ENCODE peak calls at places on chromosomes 6 and 20, in seven cellular contexts. One of them, this sample, is unnamed.

GRCh38 chr6:88958842-88959241 is 4.6 kb downstream of the RNGTT start:
- DNase-seq in keratinocyte: no peak
- DNase-seq in cardiac fibroblast: no peak
- DNase-seq in glutamatergic neuron: no peak
- DNase-seq in WTC11: no peak
- DNase-seq in BJ: no peak
- DNase-seq in psoas muscle: no peak
- DNase-seq in this sample: no peak

GRCh38 chr6:4139272-4139671 is 3.9 kb upstream of the ECI2 start:
- DNase-seq in keratinocyte: no peak
- DNase-seq in cardiac fibroblast: no peak
- DNase-seq in glutamatergic neuron: no peak
- DNase-seq in WTC11: no peak
- DNase-seq in BJ: no peak
- DNase-seq in psoas muscle: no peak
- DNase-seq in this sample: no peak

GRCh38 chr6:6966127-6966526 is 141.6 kb upstream of the RREB1 start:
- DNase-seq in keratinocyte: no peak
- DNase-seq in cardiac fibroblast: peak; percentile 7
- DNase-seq in glutamatergic neuron: no peak
- DNase-seq in WTC11: no peak
- DNase-seq in BJ: no peak
- DNase-seq in psoas muscle: no peak
- DNase-seq in this sample: no peak

GRCh38 chr6:209432-210103 is 82.7 kb upstream of the DUSP22 start:
- DNase-seq in keratinocyte: no peak
- DNase-seq in cardiac fibroblast: no peak
- DNase-seq in glutamatergic neuron: no peak
- DNase-seq in WTC11: no peak
- DNase-seq in BJ: no peak
- DNase-seq in psoas muscle: no peak
- DNase-seq in this sample: no peak

GRCh38 chr6:143427109-143427817 is 23.2 kb downstream of the ADAT2 start:
- DNase-seq in keratinocyte: no peak
- DNase-seq in cardiac fibroblast: peak; percentile 83
- DNase-seq in glutamatergic neuron: peak; percentile 88
- DNase-seq in WTC11: peak; percentile 84
- DNase-seq in BJ: peak; percentile 66
- DNase-seq in psoas muscle: peak; percentile 55
- DNase-seq in this sample: peak; percentile 74

GRCh38 chr6:80335061-80335660 is 228.7 kb downstream of the BCKDHB start:
- DNase-seq in keratinocyte: no peak
- DNase-seq in cardiac fibroblast: peak; percentile 29
- DNase-seq in glutamatergic neuron: no peak
- DNase-seq in WTC11: no peak
- DNase-seq in BJ: no peak
- DNase-seq in psoas muscle: no peak
- DNase-seq in this sample: peak; percentile 11

GRCh38 chr6:136347847-136348246 is 58.2 kb upstream of the BCLAF1 start:
- DNase-seq in keratinocyte: no peak
- DNase-seq in cardiac fibroblast: peak; percentile 10
- DNase-seq in glutamatergic neuron: no peak
- DNase-seq in WTC11: no peak
- DNase-seq in BJ: no peak
- DNase-seq in psoas muscle: no peak
- DNase-seq in this sample: no peak

GRCh38 chr20:53918949-53919361 is 151.4 kb downstream of the BCAS1 start:
- DNase-seq in keratinocyte: no peak
- DNase-seq in cardiac fibroblast: no peak
- DNase-seq in glutamatergic neuron: peak; percentile 59
- DNase-seq in WTC11: peak; percentile 73
- DNase-seq in BJ: no peak
- DNase-seq in psoas muscle: no peak
- DNase-seq in this sample: no peak

GRCh38 chr6:16901777-16902176 is 140.5 kb upstream of the ATXN1 start:
- DNase-seq in keratinocyte: no peak
- DNase-seq in cardiac fibroblast: peak; percentile 69
- DNase-seq in glutamatergic neuron: no peak
- DNase-seq in WTC11: no peak
- DNase-seq in BJ: peak; percentile 16
- DNase-seq in psoas muscle: peak; percentile 52
- DNase-seq in this sample: no peak

GRCh38 chr20:54629632-54630031 is 154.2 kb downstream of the DOK5 start:
- DNase-seq in keratinocyte: no peak
- DNase-seq in cardiac fibroblast: no peak
- DNase-seq in glutamatergic neuron: no peak
- DNase-seq in WTC11: no peak
- DNase-seq in BJ: no peak
- DNase-seq in psoas muscle: no peak
- DNase-seq in this sample: no peak

GRCh38 chr6:155328539-155329459 is 14.5 kb upstream of the TFB1M start:
- DNase-seq in keratinocyte: no peak
- DNase-seq in cardiac fibroblast: peak; percentile 33
- DNase-seq in glutamatergic neuron: no peak
- DNase-seq in WTC11: no peak
- DNase-seq in BJ: no peak
- DNase-seq in psoas muscle: no peak
- DNase-seq in this sample: no peak

GRCh38 chr6:36679043-36679821 is 718 bp downstream of the CDKN1A start:
- DNase-seq in keratinocyte: no peak
- DNase-seq in cardiac fibroblast: peak; percentile 84
- DNase-seq in glutamatergic neuron: peak; percentile 52
- DNase-seq in WTC11: peak; percentile 44
- DNase-seq in BJ: no peak
- DNase-seq in psoas muscle: peak; percentile 86
- DNase-seq in this sample: peak; percentile 49

GRCh38 chr6:83868639-83869038 is 9.2 kb downstream of the CYB5R4 start:
- DNase-seq in keratinocyte: no peak
- DNase-seq in cardiac fibroblast: peak; percentile 82
- DNase-seq in glutamatergic neuron: no peak
- DNase-seq in WTC11: no peak
- DNase-seq in BJ: peak; percentile 46
- DNase-seq in psoas muscle: no peak
- DNase-seq in this sample: peak; percentile 64

GRCh38 chr20:9590189-9590588 is 75.8 kb downstream of the LAMP5 start:
- DNase-seq in keratinocyte: no peak
- DNase-seq in cardiac fibroblast: peak; percentile 44
- DNase-seq in glutamatergic neuron: no peak
- DNase-seq in WTC11: no peak
- DNase-seq in BJ: no peak
- DNase-seq in psoas muscle: no peak
- DNase-seq in this sample: no peak

GRCh38 chr6:117233146-117233545 is 32.2 kb upstream of the VGLL2 start:
- DNase-seq in keratinocyte: no peak
- DNase-seq in cardiac fibroblast: peak; percentile 4
- DNase-seq in glutamatergic neuron: no peak
- DNase-seq in WTC11: no peak
- DNase-seq in BJ: no peak
- DNase-seq in psoas muscle: no peak
- DNase-seq in this sample: no peak

GRCh38 chr6:34531580-34532201 is 24.4 kb downstream of the SPDEF start:
- DNase-seq in keratinocyte: no peak
- DNase-seq in cardiac fibroblast: peak; percentile 85
- DNase-seq in glutamatergic neuron: no peak
- DNase-seq in WTC11: peak; percentile 95
- DNase-seq in BJ: no peak
- DNase-seq in psoas muscle: peak; percentile 55
- DNase-seq in this sample: no peak

GRCh38 chr20:40860487-40860902 is 168.1 kb upstream of the TOP1 start:
- DNase-seq in keratinocyte: no peak
- DNase-seq in cardiac fibroblast: peak; percentile 53
- DNase-seq in glutamatergic neuron: no peak
- DNase-seq in WTC11: no peak
- DNase-seq in BJ: peak; percentile 54
- DNase-seq in psoas muscle: no peak
- DNase-seq in this sample: peak; percentile 57

GRCh38 chr6:4665489-4666417 is 110.5 kb upstream of the CDYL start:
- DNase-seq in keratinocyte: no peak
- DNase-seq in cardiac fibroblast: peak; percentile 52
- DNase-seq in glutamatergic neuron: no peak
- DNase-seq in WTC11: no peak
- DNase-seq in BJ: no peak
- DNase-seq in psoas muscle: no peak
- DNase-seq in this sample: no peak

GRCh38 chr6:52985228-52985627 is 9.9 kb downstream of the GSTA4 start:
- DNase-seq in keratinocyte: no peak
- DNase-seq in cardiac fibroblast: no peak
- DNase-seq in glutamatergic neuron: no peak
- DNase-seq in WTC11: no peak
- DNase-seq in BJ: no peak
- DNase-seq in psoas muscle: no peak
- DNase-seq in this sample: no peak

GRCh38 chr6:7762758-7763157 is 36.9 kb downstream of the BMP6 start:
- DNase-seq in keratinocyte: no peak
- DNase-seq in cardiac fibroblast: no peak
- DNase-seq in glutamatergic neuron: peak; percentile 38
- DNase-seq in WTC11: no peak
- DNase-seq in BJ: no peak
- DNase-seq in psoas muscle: no peak
- DNase-seq in this sample: no peak

DNA sequence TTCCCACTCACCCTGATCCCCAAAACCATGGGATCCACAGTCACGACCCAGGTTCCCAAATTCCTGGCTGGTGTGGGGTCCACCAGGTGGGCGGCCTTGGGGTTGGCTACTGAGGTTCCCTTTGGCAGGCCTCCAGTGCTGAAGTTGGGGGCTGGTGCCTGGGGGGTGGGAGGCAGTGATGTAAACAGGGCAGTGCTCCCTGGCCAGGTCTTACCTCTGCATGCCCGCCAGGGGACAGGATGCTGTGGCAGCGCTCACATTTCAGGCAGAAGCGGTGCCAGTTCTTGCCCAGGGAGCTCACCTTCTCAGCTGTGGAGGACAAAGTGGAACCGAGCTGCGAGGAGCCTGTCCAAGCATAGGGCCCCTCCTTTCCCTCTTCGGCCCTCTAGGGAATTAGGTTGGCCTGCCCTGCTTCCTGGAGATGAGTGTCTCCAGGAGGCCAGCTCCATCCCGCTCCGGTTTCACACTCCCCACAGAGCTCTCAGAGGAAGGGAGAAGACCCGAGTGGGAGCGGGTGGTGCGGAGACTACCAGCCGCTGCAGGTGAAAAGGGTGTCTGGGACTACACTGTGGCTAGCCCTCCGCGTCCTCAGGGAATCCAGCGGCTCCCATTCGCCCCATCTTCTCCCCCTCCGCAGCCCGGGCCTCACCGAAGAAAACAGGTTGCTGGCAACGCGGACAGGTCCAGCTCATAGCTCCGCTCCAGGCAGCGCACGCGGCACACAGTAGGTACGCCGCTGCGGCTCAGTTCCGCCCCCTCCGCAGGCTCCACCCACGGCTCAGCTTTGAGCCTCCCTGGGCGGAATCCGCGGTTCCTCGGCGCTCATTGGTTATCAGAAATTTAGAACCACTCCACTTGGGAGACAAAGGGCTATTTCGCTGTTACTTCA is at the start of gene CRIP3:
- DNase-seq in keratinocyte: no peak
- DNase-seq in cardiac fibroblast: peak; percentile 75
- DNase-seq in glutamatergic neuron: no peak
- DNase-seq in WTC11: peak; percentile 90
- DNase-seq in BJ: no peak
- DNase-seq in psoas muscle: no peak
- DNase-seq in this sample: no peak
- TF ChIP-seq CTCF in keratinocyte: peak; percentile 41
- TF ChIP-seq CTCF in cardiac fibroblast: peak; percentile 47
- TF ChIP-seq CTCF in glutamatergic neuron: peak; percentile 25
- TF ChIP-seq CTCF in WTC11: no peak
- TF ChIP-seq CTCF in BJ: no peak
- TF ChIP-seq CTCF in psoas muscle: no peak
- TF ChIP-seq CTCF in this sample: peak; percentile 42

GRCh38 chr20:63215101-63216040 is 560 bp downstream of the YTHDF1 start:
- DNase-seq in keratinocyte: no peak
- DNase-seq in cardiac fibroblast: peak; percentile 65
- DNase-seq in glutamatergic neuron: peak; percentile 75
- DNase-seq in WTC11: peak; percentile 56
- DNase-seq in BJ: no peak
- DNase-seq in psoas muscle: no peak
- DNase-seq in this sample: peak; percentile 49
- TF ChIP-seq CTCF in keratinocyte: peak; percentile 49
- TF ChIP-seq CTCF in cardiac fibroblast: peak; percentile 74
- TF ChIP-seq CTCF in glutamatergic neuron: peak; percentile 30
- TF ChIP-seq CTCF in WTC11: no peak
- TF ChIP-seq CTCF in BJ: peak; percentile 80
- TF ChIP-seq CTCF in psoas muscle: peak; percentile 24
- TF ChIP-seq CTCF in this sample: peak; percentile 72

GRCh38 chr6:135144678-135145508 is 36.2 kb upstream of the MYB start:
- DNase-seq in keratinocyte: no peak
- DNase-seq in cardiac fibroblast: peak; percentile 64
- DNase-seq in glutamatergic neuron: no peak
- DNase-seq in WTC11: no peak
- DNase-seq in BJ: no peak
- DNase-seq in psoas muscle: no peak
- DNase-seq in this sample: peak; percentile 32
- TF ChIP-seq CTCF in keratinocyte: peak; percentile 43
- TF ChIP-seq CTCF in cardiac fibroblast: peak; percentile 70
- TF ChIP-seq CTCF in glutamatergic neuron: peak; percentile 47
- TF ChIP-seq CTCF in WTC11: peak; percentile 42
- TF ChIP-seq CTCF in BJ: peak; percentile 53
- TF ChIP-seq CTCF in psoas muscle: peak; percentile 62
- TF ChIP-seq CTCF in this sample: peak; percentile 83

DNA sequence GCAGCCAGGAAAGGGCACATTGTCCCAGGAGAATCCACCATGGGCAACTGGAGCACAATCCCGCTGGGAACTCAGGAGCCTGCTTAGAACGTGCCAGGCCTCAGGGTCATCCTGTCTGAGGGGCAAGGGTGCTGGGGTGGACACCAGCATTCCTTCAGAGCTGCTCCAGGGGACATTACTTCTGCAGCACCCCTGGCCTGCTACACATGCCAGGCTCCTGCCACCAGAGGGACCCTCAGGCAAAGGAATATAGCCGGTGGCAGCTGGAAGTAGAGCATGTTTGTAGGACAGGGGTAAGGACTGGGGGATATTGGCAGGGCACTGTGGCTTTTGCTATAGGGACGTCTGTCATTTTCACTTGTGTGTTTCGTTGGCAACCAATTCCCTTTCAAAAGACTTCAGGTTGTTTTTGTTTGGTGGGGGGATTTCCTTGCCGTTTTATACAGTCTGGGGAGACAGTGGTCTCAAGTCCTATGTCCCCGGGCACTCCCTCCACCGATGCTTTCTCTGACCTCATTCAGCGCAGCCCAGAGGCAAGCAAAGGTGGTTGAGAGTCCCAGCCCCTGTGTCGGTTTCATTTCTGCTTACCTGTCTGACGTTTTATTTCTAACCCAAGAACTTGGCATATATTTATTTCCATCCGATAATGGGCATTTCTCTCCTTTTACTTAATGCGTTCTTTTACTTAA is 130.8 kb downstream of the JPH2 start:
- DNase-seq in keratinocyte: no peak
- DNase-seq in cardiac fibroblast: peak; percentile 25
- DNase-seq in glutamatergic neuron: peak; percentile 48
- DNase-seq in WTC11: peak; percentile 70
- DNase-seq in BJ: no peak
- DNase-seq in psoas muscle: no peak
- DNase-seq in this sample: no peak
- TF ChIP-seq CTCF in keratinocyte: peak; percentile 59
- TF ChIP-seq CTCF in cardiac fibroblast: peak; percentile 42
- TF ChIP-seq CTCF in glutamatergic neuron: peak; percentile 41
- TF ChIP-seq CTCF in WTC11: peak; percentile 34
- TF ChIP-seq CTCF in BJ: peak; percentile 37
- TF ChIP-seq CTCF in psoas muscle: peak; percentile 52
- TF ChIP-seq CTCF in this sample: peak; percentile 53

GRCh38 chr20:46062621-46063020 is 27.1 kb downstream of the NCOA5 start:
- DNase-seq in keratinocyte: no peak
- DNase-seq in cardiac fibroblast: no peak
- DNase-seq in glutamatergic neuron: no peak
- DNase-seq in WTC11: no peak
- DNase-seq in BJ: no peak
- DNase-seq in psoas muscle: no peak
- DNase-seq in this sample: no peak
- TF ChIP-seq CTCF in keratinocyte: no peak
- TF ChIP-seq CTCF in cardiac fibroblast: no peak
- TF ChIP-seq CTCF in glutamatergic neuron: no peak
- TF ChIP-seq CTCF in WTC11: no peak
- TF ChIP-seq CTCF in BJ: no peak
- TF ChIP-seq CTCF in psoas muscle: no peak
- TF ChIP-seq CTCF in this sample: no peak

This sample was measured in HFFc6.